ENCODE peak calls at places on chromosomes 4 and X, in eight cellular contexts. S, B, L, H, E, P, M and G are unnamed samples.

GRCh38 chr4:177339794-177340374 is 30.2 kb downstream of the NEIL3 start:
- ATAC-seq in S (peak; percentile 75), B (peak; percentile 75), L (peak; percentile 79), H (peak; percentile 83), E (peak; percentile 97), P (peak; percentile 93), M (peak; percentile 82), G (peak; percentile 55)

GRCh38 chr4:165621983-165622382 is 243.2 kb downstream of the CPE start:
- ATAC-seq in S (no peak), B (no peak), L (no peak), H (no peak), E (no peak), P (no peak), M (no peak), G (no peak)

GRCh38 chrX:132214518-132214917 is 4.7 kb downstream of the RAP2C start:
- ATAC-seq in S (no peak), B (no peak), L (peak; percentile 23), H (no peak), E (no peak), P (no peak), M (no peak), G (no peak)

GRCh38 chr4:67885727-67886126 is 1.9 kb upstream of the TMPRSS11D start:
- ATAC-seq in S (no peak), B (no peak), L (no peak), H (no peak), E (no peak), P (no peak), M (no peak), G (no peak)

GRCh38 chr4:158822348-158822747 is 53.5 kb downstream of the FNIP2 start:
- ATAC-seq in S (no peak), B (no peak), L (no peak), H (no peak), E (no peak), P (no peak), M (no peak), G (no peak)

GRCh38 chr4:168724960-168725359 is 228.1 kb downstream of the PALLD start:
- ATAC-seq in S (no peak), B (no peak), L (no peak), H (no peak), E (no peak), P (no peak), M (no peak), G (no peak)

GRCh38 chr4:123554819-123555499 is 158.4 kb downstream of the SPRY1 start:
- ATAC-seq in S (peak; percentile 88), B (no peak), L (no peak), H (no peak), E (no peak), P (no peak), M (peak; percentile 42), G (peak; percentile 18)

GRCh38 chrX:150255441-150256296 is 107.4 kb upstream of the MAMLD1 start:
- ATAC-seq in S (no peak), B (no peak), L (peak; percentile 59), H (no peak), E (no peak), P (no peak), M (no peak), G (no peak)

GRCh38 chr4:22672519-22672918 is 20.2 kb upstream of the GBA3 start:
- ATAC-seq in S (no peak), B (peak; percentile 55), L (peak; percentile 70), H (no peak), E (no peak), P (no peak), M (peak; percentile 38), G (no peak)

GRCh38 chr4:47418147-47418546 is 45.4 kb downstream of the COMMD8 start:
- ATAC-seq in S (no peak), B (no peak), L (no peak), H (no peak), E (no peak), P (no peak), M (no peak), G (no peak)

GRCh38 chrX:152831391-152831790 is 528 bp downstream of the NSDHL start:
- ATAC-seq in S (no peak), B (no peak), L (no peak), H (no peak), E (no peak), P (no peak), M (no peak), G (no peak)

GRCh38 chr4:109174224-109174953 is 128.1 kb downstream of the COL25A1 start:
- ATAC-seq in S (no peak), B (no peak), L (no peak), H (no peak), E (no peak), P (no peak), M (no peak), G (no peak)

GRCh38 chr4:11635336-11635735 is 206.6 kb upstream of the HS3ST1 start:
- ATAC-seq in S (no peak), B (no peak), L (no peak), H (no peak), E (no peak), P (no peak), M (no peak), G (no peak)

GRCh38 chr4:3302164-3302785 is 9.5 kb downstream of the RGS12 start:
- ATAC-seq in S (peak; percentile 35), B (peak; percentile 96), L (peak; percentile 95), H (peak; percentile 87), E (peak; percentile 93), P (peak; percentile 96), M (peak; percentile 67), G (no peak)